ENCODE peak calls at places on chromosomes 13 and 19, in ten cellular contexts. One of them, this sample, is unnamed.

GRCh38 chr19:3397266-3398022 is 31.1 kb downstream of the NFIC start:
- DNase-seq in CD8-positive, alpha-beta T cell: no peak
- DNase-seq in aorta: no peak
- DNase-seq in breast epithelium: peak; percentile 59
- DNase-seq in GM06990: no peak
- DNase-seq in cardiac fibroblast: no peak
- DNase-seq in uterus: no peak
- DNase-seq in body of pancreas: peak; percentile 68
- DNase-seq in AG04450: no peak
- DNase-seq in thoracic aorta: no peak
- DNase-seq in this sample: peak; percentile 44

GRCh38 chr19:32976223-32976805 is 4.3 kb downstream of the FAAP24 start:
- DNase-seq in CD8-positive, alpha-beta T cell: peak; percentile 71
- DNase-seq in aorta: peak; percentile 79
- DNase-seq in breast epithelium: peak; percentile 32
- DNase-seq in GM06990: no peak
- DNase-seq in cardiac fibroblast: peak; percentile 83
- DNase-seq in uterus: peak; percentile 66
- DNase-seq in body of pancreas: peak; percentile 81
- DNase-seq in AG04450: no peak
- DNase-seq in thoracic aorta: no peak
- DNase-seq in this sample: peak; percentile 66

GRCh38 chr19:33241530-33242101 is 16.0 kb upstream of the SLC7A10 start:
- DNase-seq in CD8-positive, alpha-beta T cell: no peak
- DNase-seq in aorta: peak; percentile 46
- DNase-seq in breast epithelium: no peak
- DNase-seq in GM06990: peak; percentile 51
- DNase-seq in cardiac fibroblast: no peak
- DNase-seq in uterus: peak; percentile 28
- DNase-seq in body of pancreas: peak; percentile 42
- DNase-seq in AG04450: no peak
- DNase-seq in thoracic aorta: no peak
- DNase-seq in this sample: peak; percentile 39

GRCh38 chr19:801861-802496 is 4.7 kb downstream of the PTBP1 start:
- DNase-seq in CD8-positive, alpha-beta T cell: no peak
- DNase-seq in aorta: no peak
- DNase-seq in breast epithelium: peak; percentile 48
- DNase-seq in GM06990: no peak
- DNase-seq in cardiac fibroblast: peak; percentile 66
- DNase-seq in uterus: no peak
- DNase-seq in body of pancreas: no peak
- DNase-seq in AG04450: no peak
- DNase-seq in thoracic aorta: no peak
- DNase-seq in this sample: peak; percentile 71

GRCh38 chr19:1954547-1954946 is 13.6 kb downstream of the CSNK1G2 start:
- DNase-seq in CD8-positive, alpha-beta T cell: no peak
- DNase-seq in aorta: no peak
- DNase-seq in breast epithelium: no peak
- DNase-seq in GM06990: no peak
- DNase-seq in cardiac fibroblast: no peak
- DNase-seq in uterus: no peak
- DNase-seq in body of pancreas: no peak
- DNase-seq in AG04450: no peak
- DNase-seq in thoracic aorta: no peak
- DNase-seq in this sample: no peak

GRCh38 chr13:40362502-40362901 is 303.9 kb downstream of the FOXO1 start:
- DNase-seq in CD8-positive, alpha-beta T cell: no peak
- DNase-seq in aorta: no peak
- DNase-seq in breast epithelium: no peak
- DNase-seq in GM06990: no peak
- DNase-seq in cardiac fibroblast: peak; percentile 36
- DNase-seq in uterus: no peak
- DNase-seq in body of pancreas: no peak
- DNase-seq in AG04450: no peak
- DNase-seq in thoracic aorta: no peak
- DNase-seq in this sample: no peak

GRCh38 chr19:54325194-54325621 is 12.2 kb upstream of the LILRA5 start:
- DNase-seq in CD8-positive, alpha-beta T cell: peak; percentile 40
- DNase-seq in aorta: no peak
- DNase-seq in breast epithelium: no peak
- DNase-seq in GM06990: peak; percentile 49
- DNase-seq in cardiac fibroblast: peak; percentile 59
- DNase-seq in uterus: no peak
- DNase-seq in body of pancreas: peak; percentile 42
- DNase-seq in AG04450: no peak
- DNase-seq in thoracic aorta: no peak
- DNase-seq in this sample: peak; percentile 38

GRCh38 chr13:44142911-44143665 is 230.5 kb upstream of the SERP2 start:
- DNase-seq in CD8-positive, alpha-beta T cell: no peak
- DNase-seq in aorta: no peak
- DNase-seq in breast epithelium: no peak
- DNase-seq in GM06990: no peak
- DNase-seq in cardiac fibroblast: peak; percentile 41
- DNase-seq in uterus: no peak
- DNase-seq in body of pancreas: no peak
- DNase-seq in AG04450: no peak
- DNase-seq in thoracic aorta: no peak
- DNase-seq in this sample: peak; percentile 40

GRCh38 chr19:34669305-34669704 is 7.7 kb downstream of the SCGB2B2 start:
- DNase-seq in CD8-positive, alpha-beta T cell: no peak
- DNase-seq in aorta: no peak
- DNase-seq in breast epithelium: no peak
- DNase-seq in GM06990: no peak
- DNase-seq in cardiac fibroblast: no peak
- DNase-seq in uterus: no peak
- DNase-seq in body of pancreas: peak; percentile 72
- DNase-seq in AG04450: no peak
- DNase-seq in thoracic aorta: no peak
- DNase-seq in this sample: no peak

GRCh38 chr13:99218545-99218944 is 17.9 kb downstream of the UBAC2 start:
- DNase-seq in CD8-positive, alpha-beta T cell: no peak
- DNase-seq in aorta: no peak
- DNase-seq in breast epithelium: no peak
- DNase-seq in GM06990: no peak
- DNase-seq in cardiac fibroblast: no peak
- DNase-seq in uterus: no peak
- DNase-seq in body of pancreas: peak; percentile 70
- DNase-seq in AG04450: no peak
- DNase-seq in thoracic aorta: no peak
- DNase-seq in this sample: no peak

GRCh38 chr13:51910508-51910907 is 48.7 kb downstream of the CCDC70 start:
- DNase-seq in CD8-positive, alpha-beta T cell: no peak
- DNase-seq in aorta: no peak
- DNase-seq in breast epithelium: no peak
- DNase-seq in GM06990: no peak
- DNase-seq in cardiac fibroblast: no peak
- DNase-seq in uterus: no peak
- DNase-seq in body of pancreas: no peak
- DNase-seq in AG04450: no peak
- DNase-seq in thoracic aorta: no peak
- DNase-seq in this sample: no peak

GRCh38 chr19:40754611-40755247 is 3.7 kb downstream of the SNRPA start:
- DNase-seq in CD8-positive, alpha-beta T cell: no peak
- DNase-seq in aorta: no peak
- DNase-seq in breast epithelium: no peak
- DNase-seq in GM06990: peak; percentile 39
- DNase-seq in cardiac fibroblast: no peak
- DNase-seq in uterus: no peak
- DNase-seq in body of pancreas: peak; percentile 44
- DNase-seq in AG04450: no peak
- DNase-seq in thoracic aorta: no peak
- DNase-seq in this sample: peak; percentile 36
- H3K4me3 ChIP-seq in CD8-positive, alpha-beta T cell: peak overlapping the region; percentile 6
- H3K4me3 ChIP-seq in aorta: no peak overlapping the region
- H3K4me3 ChIP-seq in breast epithelium: no peak overlapping the region
- H3K4me3 ChIP-seq in GM06990: peak overlapping the region; percentile 50
- H3K4me3 ChIP-seq in cardiac fibroblast: no peak overlapping the region
- H3K4me3 ChIP-seq in uterus: no peak overlapping the region
- H3K4me3 ChIP-seq in body of pancreas: no peak overlapping the region
- H3K4me3 ChIP-seq in AG04450: peak overlapping the region; percentile 1
- H3K4me3 ChIP-seq in thoracic aorta: peak overlapping the region; percentile 31
- H3K4me3 ChIP-seq in this sample: no peak overlapping the region

GRCh38 chr19:19211499-19212432 is at the start of gene NCAN:
- DNase-seq in CD8-positive, alpha-beta T cell: no peak
- DNase-seq in aorta: no peak
- DNase-seq in breast epithelium: no peak
- DNase-seq in GM06990: no peak
- DNase-seq in cardiac fibroblast: no peak
- DNase-seq in uterus: no peak
- DNase-seq in body of pancreas: no peak
- DNase-seq in AG04450: no peak
- DNase-seq in thoracic aorta: no peak
- DNase-seq in this sample: no peak
- H3K4me3 ChIP-seq in CD8-positive, alpha-beta T cell: no peak within 1 kb of the TSS
- H3K4me3 ChIP-seq in aorta: no peak within 1 kb of the TSS
- H3K4me3 ChIP-seq in breast epithelium: no peak within 1 kb of the TSS
- H3K4me3 ChIP-seq in GM06990: no peak within 1 kb of the TSS
- H3K4me3 ChIP-seq in cardiac fibroblast: no peak within 1 kb of the TSS
- H3K4me3 ChIP-seq in uterus: no peak within 1 kb of the TSS
- H3K4me3 ChIP-seq in body of pancreas: no peak within 1 kb of the TSS
- H3K4me3 ChIP-seq in AG04450: no peak within 1 kb of the TSS
- H3K4me3 ChIP-seq in thoracic aorta: no peak within 1 kb of the TSS
- H3K4me3 ChIP-seq in this sample: no peak within 1 kb of the TSS

DNA sequence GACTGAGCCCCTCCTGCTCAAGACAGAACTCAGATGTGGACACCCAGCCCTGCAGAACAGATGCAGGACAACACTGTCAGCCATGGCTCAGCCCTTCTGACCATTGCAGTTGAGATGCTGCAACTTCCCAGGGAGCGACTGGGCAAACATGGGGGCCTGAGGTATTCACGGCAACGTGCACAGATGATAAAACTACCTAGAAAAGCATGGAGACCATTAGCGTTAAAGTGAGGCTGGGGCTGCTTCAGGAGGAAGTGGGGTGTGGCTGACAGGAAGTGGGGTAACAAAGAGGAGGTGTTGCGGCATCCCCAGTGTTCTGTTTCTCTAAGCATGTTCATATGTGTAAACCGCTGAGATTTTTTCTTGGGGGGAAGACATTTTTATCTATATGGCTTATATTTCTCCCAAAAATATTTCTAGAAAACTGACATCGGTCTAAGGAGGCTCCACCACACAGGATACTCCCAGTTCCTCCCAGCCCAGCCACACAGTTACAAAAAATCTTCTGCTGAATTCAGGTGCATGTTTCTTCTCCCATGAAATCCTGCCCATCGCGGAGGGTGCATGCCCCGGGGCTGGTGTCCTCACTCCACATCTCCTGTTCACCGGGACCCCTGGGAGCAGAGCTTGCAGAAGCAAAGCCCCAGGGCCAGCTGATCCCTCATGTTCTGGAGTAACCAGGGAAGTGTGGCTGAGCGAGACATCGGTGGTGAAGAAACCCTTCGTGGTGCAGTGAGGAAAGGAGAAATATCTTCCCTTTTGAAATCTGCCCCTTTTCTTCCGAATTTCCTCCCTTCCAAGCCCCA is 1.1 kb upstream of the SIGLEC9 start:
- DNase-seq in CD8-positive, alpha-beta T cell: peak; percentile 71
- DNase-seq in aorta: peak; percentile 61
- DNase-seq in breast epithelium: no peak
- DNase-seq in GM06990: no peak
- DNase-seq in cardiac fibroblast: no peak
- DNase-seq in uterus: no peak
- DNase-seq in body of pancreas: no peak
- DNase-seq in AG04450: no peak
- DNase-seq in thoracic aorta: no peak
- DNase-seq in this sample: no peak
- H3K4me3 ChIP-seq in CD8-positive, alpha-beta T cell: peak overlapping the region; percentile 39
- H3K4me3 ChIP-seq in aorta: no peak overlapping the region
- H3K4me3 ChIP-seq in breast epithelium: no peak overlapping the region
- H3K4me3 ChIP-seq in GM06990: no peak overlapping the region
- H3K4me3 ChIP-seq in cardiac fibroblast: no peak overlapping the region
- H3K4me3 ChIP-seq in uterus: no peak overlapping the region
- H3K4me3 ChIP-seq in body of pancreas: no peak overlapping the region
- H3K4me3 ChIP-seq in AG04450: no peak overlapping the region
- H3K4me3 ChIP-seq in thoracic aorta: no peak overlapping the region
- H3K4me3 ChIP-seq in this sample: no peak overlapping the region

GRCh38 chr19:5491565-5491964 is 36.3 kb downstream of the ZNRF4 start:
- DNase-seq in CD8-positive, alpha-beta T cell: no peak
- DNase-seq in aorta: no peak
- DNase-seq in breast epithelium: no peak
- DNase-seq in GM06990: no peak
- DNase-seq in cardiac fibroblast: no peak
- DNase-seq in uterus: no peak
- DNase-seq in body of pancreas: no peak
- DNase-seq in AG04450: no peak
- DNase-seq in thoracic aorta: no peak
- DNase-seq in this sample: no peak

GRCh38 chr19:5489511-5489910 is 34.3 kb downstream of the ZNRF4 start:
- DNase-seq in CD8-positive, alpha-beta T cell: no peak
- DNase-seq in aorta: no peak
- DNase-seq in breast epithelium: no peak
- DNase-seq in GM06990: no peak
- DNase-seq in cardiac fibroblast: no peak
- DNase-seq in uterus: no peak
- DNase-seq in body of pancreas: no peak
- DNase-seq in AG04450: no peak
- DNase-seq in thoracic aorta: no peak
- DNase-seq in this sample: no peak

GRCh38 chr19:5494780-5495179 is 39.6 kb downstream of the ZNRF4 start:
- DNase-seq in CD8-positive, alpha-beta T cell: no peak
- DNase-seq in aorta: no peak
- DNase-seq in breast epithelium: no peak
- DNase-seq in GM06990: no peak
- DNase-seq in cardiac fibroblast: no peak
- DNase-seq in uterus: no peak
- DNase-seq in body of pancreas: no peak
- DNase-seq in AG04450: no peak
- DNase-seq in thoracic aorta: no peak
- DNase-seq in this sample: no peak

GRCh38 chr19:5492813-5493409 is 37.7 kb downstream of the ZNRF4 start:
- DNase-seq in CD8-positive, alpha-beta T cell: no peak
- DNase-seq in aorta: no peak
- DNase-seq in breast epithelium: no peak
- DNase-seq in GM06990: no peak
- DNase-seq in cardiac fibroblast: no peak
- DNase-seq in uterus: no peak
- DNase-seq in body of pancreas: no peak
- DNase-seq in AG04450: no peak
- DNase-seq in thoracic aorta: no peak
- DNase-seq in this sample: no peak

GRCh38 chr19:5492281-5492812 is 37.1 kb downstream of the ZNRF4 start:
- DNase-seq in CD8-positive, alpha-beta T cell: no peak
- DNase-seq in aorta: no peak
- DNase-seq in breast epithelium: no peak
- DNase-seq in GM06990: no peak
- DNase-seq in cardiac fibroblast: no peak
- DNase-seq in uterus: no peak
- DNase-seq in body of pancreas: no peak
- DNase-seq in AG04450: no peak
- DNase-seq in thoracic aorta: no peak
- DNase-seq in this sample: no peak
- H3K4me3 ChIP-seq in CD8-positive, alpha-beta T cell: no peak overlapping the region
- H3K4me3 ChIP-seq in aorta: no peak overlapping the region
- H3K4me3 ChIP-seq in breast epithelium: no peak overlapping the region
- H3K4me3 ChIP-seq in GM06990: no peak overlapping the region
- H3K4me3 ChIP-seq in cardiac fibroblast: no peak overlapping the region
- H3K4me3 ChIP-seq in uterus: no peak overlapping the region
- H3K4me3 ChIP-seq in body of pancreas: no peak overlapping the region
- H3K4me3 ChIP-seq in AG04450: no peak overlapping the region
- H3K4me3 ChIP-seq in thoracic aorta: no peak overlapping the region
- H3K4me3 ChIP-seq in this sample: no peak overlapping the region